ENCODE peak calls at places on chromosome 7, in seven cellular contexts. D is A549; I is SJSA1; Y is neural progenitor cell; F is CD4-positive, CD25-positive, alpha-beta regulatory T cell; J is epithelial cell of esophagus; T is tibial nerve. L is an unnamed sample.

GRCh38 chr7:117385340-117386124 is 41.8 kb downstream of the ASZ1 start:
- DNase-seq in J (peak; percentile 31), F (no peak), D (no peak), I (no peak), Y (no peak), T (no peak), L (no peak)

GRCh38 chr7:157458254-157458633 is 121.4 kb downstream of the DNAJB6 start:
- DNase-seq in T (no peak), Y (no peak), J (no peak), F (no peak), D (no peak), I (peak; percentile 33), L (peak; percentile 26)

GRCh38 chr7:17640730-17641377 is 299.4 kb downstream of the SNX13 start:
- DNase-seq in J (peak; percentile 60), T (no peak), Y (peak; percentile 54), F (peak; percentile 42), I (no peak), D (peak; percentile 18), L (no peak)

GRCh38 chr7:148304456-148304855 is 286.1 kb upstream of the C7orf33 start:
- DNase-seq in I (no peak), F (no peak), T (no peak), D (no peak), Y (no peak), J (peak; percentile 24), L (no peak)

GRCh38 chr7:43204081-43204480 is 91.6 kb downstream of the HECW1 start:
- DNase-seq in D (no peak), I (no peak), T (no peak), J (peak; percentile 39), F (no peak), Y (no peak), L (no peak)

GRCh38 chr7:30119890-30120577 is 14.8 kb upstream of the MTURN start:
- DNase-seq in F (no peak), Y (no peak), I (no peak), J (no peak), T (no peak), D (no peak), L (no peak)

GRCh38 chr7:101517304-101517703 is 111.8 kb downstream of the MYL10 start:
- DNase-seq in Y (no peak), D (no peak), T (no peak), F (no peak), J (no peak), I (no peak), L (no peak)

GRCh38 chr7:88758355-88759215 is 915 bp upstream of the ZNF804B start:
- DNase-seq in T (no peak), F (no peak), I (no peak), J (peak; percentile 14), D (no peak), Y (peak; percentile 71), L (no peak)

GRCh38 chr7:89796481-89796880 is 357.8 kb upstream of the STEAP1 start:
- DNase-seq in J (no peak), Y (no peak), D (no peak), I (no peak), T (no peak), F (no peak), L (no peak)

GRCh38 chr7:129832701-129833227 is 120.0 kb downstream of the UBE2H start:
- DNase-seq in Y (no peak), T (no peak), I (no peak), F (no peak), J (no peak), D (no peak), L (no peak)

GRCh38 chr7:134723904-134724303 is 55.5 kb upstream of the CALD1 start:
- DNase-seq in F (no peak), T (no peak), Y (no peak), D (no peak), I (no peak), J (no peak), L (no peak)

GRCh38 chr7:142488234-142488633 is 230.4 kb upstream of the PRSS58 start:
- DNase-seq in F (no peak), D (no peak), I (no peak), J (no peak), Y (no peak), T (no peak), L (no peak)

GRCh38 chr7:105664816-105665525 is 83.7 kb upstream of the EFCAB10 start:
- DNase-seq in F (no peak), D (peak; percentile 55), Y (peak; percentile 73), I (no peak), T (no peak), J (no peak), L (no peak)

GRCh38 chr7:134546903-134547737 is 1.8 kb upstream of the AKR1B15 start:
- DNase-seq in D (peak; percentile 90), Y (peak; percentile 77), F (peak; percentile 64), J (peak; percentile 80), I (peak; percentile 69), T (peak; percentile 65), L (peak; percentile 74)

GRCh38 chr7:144384555-144385245 is 18.8 kb downstream of the NOBOX start:
- DNase-seq in I (no peak), D (no peak), F (no peak), T (no peak), J (peak; percentile 74), Y (no peak), L (peak; percentile 28)

GRCh38 chr7:25122373-25122772 is 2.7 kb downstream of the CYCS start:
- DNase-seq in F (no peak), Y (no peak), D (no peak), T (no peak), I (no peak), J (no peak), L (no peak)

GRCh38 chr7:34497153-34497777 is 160.8 kb upstream of the NPSR1 start:
- DNase-seq in J (peak; percentile 26), F (no peak), Y (peak; percentile 21), T (no peak), D (peak; percentile 15), I (no peak), L (no peak)

GRCh38 chr7:76020031-76020714 is 25.8 kb upstream of the TMEM120A start:
- DNase-seq in F (peak; percentile 71), Y (peak; percentile 84), I (peak; percentile 71), T (peak; percentile 61), J (peak; percentile 71), D (peak; percentile 77), L (peak; percentile 77)
- H3K4me3 ChIP-seq in F (no peak overlapping the region), Y (no peak overlapping the region), I (no peak overlapping the region), T (no peak overlapping the region), J (no peak overlapping the region), D (no peak overlapping the region), L (no peak overlapping the region)

GRCh38 chr7:158864833-158865232 is 8.5 kb downstream of the DYNC2I1 start:
- DNase-seq in D (no peak), T (no peak), Y (no peak), F (no peak), I (no peak), J (no peak), L (no peak)
- H3K4me3 ChIP-seq in D (no peak overlapping the region), T (no peak overlapping the region), Y (no peak overlapping the region), F (no peak overlapping the region), I (no peak overlapping the region), J (no peak overlapping the region), L (no peak overlapping the region)

GRCh38 chr7:31340603-31341002 is at the start of gene NEUROD6:
- DNase-seq in Y (no peak), T (no peak), D (no peak), I (no peak), F (no peak), J (no peak), L (no peak)
- H3K4me3 ChIP-seq in Y (no peak within 1 kb of the TSS), T (no peak within 1 kb of the TSS), D (no peak within 1 kb of the TSS), I (no peak within 1 kb of the TSS), F (no peak within 1 kb of the TSS), J (no peak within 1 kb of the TSS), L (no peak within 1 kb of the TSS)

GRCh38 chr7:103117465-103117864 is 31.4 kb downstream of the NAPEPLD start:
- DNase-seq in F (no peak), D (no peak), J (no peak), I (no peak), Y (no peak), T (no peak), L (no peak)

GRCh38 chr7:103119791-103120291 is 29.1 kb downstream of the NAPEPLD start:
- DNase-seq in F (no peak), Y (peak; percentile 15), D (no peak), J (no peak), I (no peak), T (no peak), L (no peak)

GRCh38 chr7:103114576-103115008 is 34.3 kb downstream of the NAPEPLD start:
- DNase-seq in J (no peak), F (no peak), I (no peak), T (no peak), Y (no peak), D (no peak), L (no peak)

GRCh38 chr7:103116511-103116910 is 32.4 kb downstream of the NAPEPLD start:
- DNase-seq in I (no peak), D (no peak), F (no peak), J (no peak), Y (no peak), T (no peak), L (no peak)

DNA sequence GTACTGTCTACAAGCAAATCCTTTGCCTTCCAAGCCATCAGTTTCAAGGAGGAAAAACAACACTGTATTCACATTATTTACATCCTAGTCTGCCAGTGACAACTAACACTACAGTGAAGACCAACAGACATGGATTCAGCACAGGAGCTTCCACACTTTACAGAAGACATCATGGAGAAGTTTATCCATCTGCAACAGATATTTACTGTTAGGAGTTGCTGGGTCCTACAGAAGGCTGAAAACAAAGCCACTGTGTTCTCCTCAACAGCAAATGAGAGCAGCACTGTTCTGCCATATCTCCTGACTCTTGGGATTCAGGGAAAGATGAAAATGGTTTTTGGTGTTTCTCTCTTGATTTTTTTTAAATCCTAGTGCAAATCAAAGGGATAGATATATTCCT is 31.9 kb downstream of the NAPEPLD start:
- DNase-seq in I (no peak), F (no peak), D (no peak), Y (no peak), T (no peak), J (no peak), L (no peak)
- H3K4me3 ChIP-seq in I (no peak overlapping the region), F (no peak overlapping the region), D (no peak overlapping the region), Y (no peak overlapping the region), T (no peak overlapping the region), J (no peak overlapping the region), L (no peak overlapping the region)

DNA sequence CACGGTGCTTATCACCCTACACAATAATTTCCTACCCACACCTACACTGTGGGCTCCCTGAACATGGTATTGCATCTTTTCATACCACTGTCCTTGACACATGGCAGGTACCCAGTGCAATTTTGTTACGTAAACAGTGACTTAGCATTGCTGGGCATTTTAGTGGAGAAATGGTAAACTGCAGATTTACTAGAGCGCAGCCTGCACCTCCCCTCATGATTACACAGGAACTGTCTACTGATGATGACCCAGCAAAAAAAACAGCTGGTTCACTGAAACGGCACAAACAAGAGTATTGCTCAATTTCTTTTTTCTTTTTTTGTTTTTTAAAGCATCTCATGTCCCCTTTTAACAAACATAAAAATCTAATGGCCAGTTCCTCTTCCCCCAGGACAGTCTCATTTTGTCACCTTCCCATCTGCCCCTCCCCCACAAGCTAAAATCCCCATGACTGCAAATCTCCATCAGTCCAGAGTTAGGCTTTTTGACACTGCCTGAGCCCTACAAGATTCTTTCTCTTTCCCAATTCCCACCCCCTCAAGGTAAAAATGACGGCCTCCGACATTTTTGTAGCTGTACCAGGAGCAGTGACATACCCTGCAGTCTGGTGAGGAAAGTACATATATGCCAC is 2.8 kb downstream of the ZNF746 start:
- DNase-seq in T (no peak), Y (no peak), D (no peak), F (peak; percentile 47), I (no peak), J (no peak), L (no peak)
- H3K4me3 ChIP-seq in T (no peak overlapping the region), Y (no peak overlapping the region), D (no peak overlapping the region), F (no peak overlapping the region), I (no peak overlapping the region), J (no peak overlapping the region), L (no peak overlapping the region)

GRCh38 chr7:87060288-87060537 is 759 bp upstream of the ELAPOR2 start:
- DNase-seq in T (no peak), I (no peak), Y (no peak), D (no peak), J (no peak), F (no peak), L (no peak)
- H3K4me3 ChIP-seq in T (peak overlapping the region; percentile 78), I (no peak overlapping the region), Y (peak overlapping the region; percentile 99), D (peak overlapping the region; percentile 64), J (no peak overlapping the region), F (peak overlapping the region; percentile 59), L (peak overlapping the region; percentile 73)